ENCODE peak calls at places on chromosomes 6 and 20, in five cellular contexts. T is colonic mucosa; P is CD8-positive, alpha-beta T cell; A is hepatocyte; L is ovary. Z is an unnamed sample.

GRCh38 chr6:28587746-28588075 is 62.0 kb downstream of the GPX5 start:
- DNase-seq in L (no peak), P (no peak), T (no peak), A (peak; percentile 10), Z (no peak)

GRCh38 chr20:58233881-58234528 is 5.6 kb upstream of the ANKRD60 start:
- DNase-seq in L (peak; percentile 31), T (peak; percentile 55), P (no peak), A (no peak), Z (no peak)

GRCh38 chr6:157688960-157689599 is 134.0 kb upstream of the SNX9 start:
- DNase-seq in T (peak; percentile 62), P (no peak), L (no peak), A (peak; percentile 29), Z (no peak)

GRCh38 chr6:115838763-115839401 is 221.8 kb downstream of the FRK start:
- DNase-seq in A (peak; percentile 45), T (peak; percentile 18), L (no peak), P (no peak), Z (no peak)

GRCh38 chr6:157273756-157274088 is 49.6 kb downstream of the TMEM242 start:
- DNase-seq in T (peak; percentile 66), P (peak; percentile 41), A (peak; percentile 72), L (peak; percentile 43), Z (no peak)

GRCh38 chr6:166007349-166008263 is 160.0 kb downstream of the TBXT start:
- DNase-seq in P (no peak), A (peak; percentile 42), T (no peak), L (peak; percentile 88), Z (no peak)

GRCh38 chr6:4543596-4543995 is 232.6 kb upstream of the CDYL start:
- DNase-seq in A (no peak), T (no peak), L (no peak), P (no peak), Z (no peak)

GRCh38 chr20:19615629-19616028 is 142.4 kb upstream of the RIN2 start:
- DNase-seq in T (no peak), L (no peak), P (no peak), A (no peak), Z (no peak)

GRCh38 chr20:38208088-38208487 is 43.0 kb upstream of the TGM2 start:
- DNase-seq in P (no peak), L (no peak), T (no peak), A (no peak), Z (no peak)

GRCh38 chr6:132792510-132792909 is 5.9 kb downstream of the SLC18B1 start:
- DNase-seq in A (no peak), P (no peak), T (no peak), L (no peak), Z (no peak)

GRCh38 chr20:48019496-48019895 is 234.2 kb upstream of the SULF2 start:
- DNase-seq in A (no peak), P (no peak), L (no peak), T (no peak), Z (no peak)

GRCh38 chr6:157792671-157793070 is 30.4 kb upstream of the SNX9 start:
- DNase-seq in P (no peak), A (no peak), T (no peak), L (no peak), Z (no peak)

GRCh38 chr6:107957165-107957908 is 671 bp downstream of the SEC63 start:
- DNase-seq in T (peak; percentile 66), A (peak; percentile 68), L (peak; percentile 47), P (peak; percentile 22), Z (no peak)

GRCh38 chr6:67916389-67916788 is 718.7 kb upstream of the ADGRB3 start:
- DNase-seq in P (no peak), A (no peak), L (no peak), T (no peak), Z (no peak)

GRCh38 chr6:133108377-133108776 is 132.8 kb upstream of the EYA4 start:
- DNase-seq in P (no peak), T (no peak), A (no peak), L (no peak), Z (no peak)

GRCh38 chr20:50360921-50361320 is 149.3 kb upstream of the PTPN1 start:
- DNase-seq in L (no peak), P (no peak), A (no peak), T (no peak), Z (no peak)

GRCh38 chr20:6164421-6165341 is 41.9 kb upstream of the FERMT1 start:
- DNase-seq in P (no peak), L (no peak), T (no peak), A (no peak), Z (no peak)

GRCh38 chr6:5112065-5112799 is 27.1 kb downstream of the PPP1R3G start:
- DNase-seq in T (no peak), L (no peak), P (no peak), A (no peak), Z (no peak)

GRCh38 chr6:166025149-166025898 is 142.3 kb downstream of the TBXT start:
- DNase-seq in L (no peak), P (no peak), A (no peak), T (no peak), Z (peak; percentile 64)

GRCh38 chr6:132464538-132465256 is 48.2 kb downstream of the STX7 start:
- DNase-seq in L (no peak), A (peak; percentile 12), T (no peak), P (no peak), Z (no peak)

GRCh38 chr6:27280064-27280539 is 32.0 kb downstream of the POM121L2 start:
- DNase-seq in A (peak; percentile 73), P (no peak), T (peak; percentile 43), L (no peak), Z (no peak)

GRCh38 chr20:34084227-34084923 is 27.7 kb downstream of the EIF2S2 start:
- DNase-seq in A (no peak), L (no peak), P (no peak), T (no peak), Z (no peak)
- H3K36me3 ChIP-seq in A (no peaks in the 10 kb centered on the region), L (no peaks in the 10 kb centered on the region), P (peaks cover 50% of the 10 kb centered on the region), T (peaks cover 6% of the 10 kb centered on the region), Z (peaks cover 19% of the 10 kb centered on the region)

GRCh38 chr6:24910331-24910849 is 25.4 kb downstream of the RIPOR2 start:
- DNase-seq in T (no peak), A (no peak), L (peak; percentile 21), P (no peak), Z (no peak)
- TF ChIP-seq CTCF in T (no peak), A (no peak), L (no peak), P (no peak), Z (peak; percentile 53)

GRCh38 chr6:138571585-138572199 is 72.4 kb upstream of the NHSL1 start:
- DNase-seq in L (no peak), P (no peak), T (no peak), A (no peak), Z (no peak)

GRCh38 chr6:138570716-138571020 is 71.4 kb upstream of the NHSL1 start:
- DNase-seq in P (no peak), L (no peak), T (no peak), A (no peak), Z (no peak)

GRCh38 chr6:138572200-138572875 is 73.0 kb upstream of the NHSL1 start:
- DNase-seq in T (peak; percentile 81), A (peak; percentile 90), L (peak; percentile 69), P (no peak), Z (peak; percentile 31)

GRCh38 chr6:138569970-138570715 is 70.8 kb upstream of the NHSL1 start:
- DNase-seq in T (no peak), P (no peak), A (no peak), L (no peak), Z (no peak)

GRCh38 chr6:138571174-138571573 is 71.9 kb upstream of the NHSL1 start:
- DNase-seq in T (no peak), A (peak; percentile 33), P (no peak), L (no peak), Z (no peak)
- H3K4me3 ChIP-seq in T (no peak overlapping the region), A (peak overlapping the region; percentile 39), P (no peak overlapping the region), L (no peak overlapping the region), Z (no peak overlapping the region)

GRCh38 chr6:170360476-170360875 is 53.9 kb downstream of the FAM120B start:
- DNase-seq in T (no peak), A (no peak), L (no peak), P (no peak), Z (no peak)
- H3K36me3 ChIP-seq in T (peaks cover 3% of the 10 kb centered on the region), A (no peaks in the 10 kb centered on the region), L (no peaks in the 10 kb centered on the region), P (peaks cover 22% of the 10 kb centered on the region), Z (peaks cover 3% of the 10 kb centered on the region)

DNA sequence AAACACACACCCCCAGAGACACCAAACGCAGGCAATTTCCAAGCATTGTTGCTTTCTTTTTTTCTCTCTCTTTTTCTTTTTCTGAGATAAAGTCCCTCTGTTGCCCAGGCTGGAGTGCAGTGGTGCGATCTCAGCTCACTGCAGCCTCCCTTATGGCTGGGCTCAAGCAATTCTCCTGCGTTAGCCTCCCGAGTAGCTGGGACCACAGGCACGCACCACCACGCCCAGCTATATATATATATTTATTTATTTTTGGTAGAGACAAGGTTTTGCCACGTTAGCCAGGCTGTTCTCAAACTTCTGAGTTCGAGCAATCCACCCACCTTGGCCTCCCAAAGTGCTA is 14.0 kb upstream of the SRSF3 start:
- DNase-seq in P (no peak), T (no peak), L (no peak), A (no peak), Z (no peak)
- TF ChIP-seq CTCF in P (no peak), T (no peak), L (no peak), A (no peak), Z (no peak)

DNA sequence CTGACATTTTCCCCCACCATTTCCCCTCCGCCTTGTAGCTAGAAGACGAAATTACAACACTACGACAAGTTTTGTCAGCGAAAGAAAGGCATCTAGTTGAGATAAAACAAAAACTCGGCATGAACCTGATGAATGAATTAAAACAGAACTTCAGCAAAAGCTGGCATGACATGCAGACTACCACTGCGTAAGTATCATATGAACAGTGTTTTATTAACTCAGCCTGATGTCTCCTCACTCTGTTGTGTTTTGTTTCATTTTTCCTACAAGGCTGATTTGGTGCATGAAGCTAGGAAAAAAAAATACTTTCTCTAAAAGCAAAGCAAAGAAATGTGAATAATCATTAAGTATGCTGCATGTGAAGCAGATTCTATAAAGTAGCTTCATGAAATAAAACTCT is 72.7 kb downstream of the HDDC2 start:
- DNase-seq in P (no peak), A (no peak), L (no peak), T (no peak), Z (no peak)
- H3K4me3 ChIP-seq in P (no peak overlapping the region), A (no peak overlapping the region), L (no peak overlapping the region), T (no peak overlapping the region), Z (no peak overlapping the region)

DNA sequence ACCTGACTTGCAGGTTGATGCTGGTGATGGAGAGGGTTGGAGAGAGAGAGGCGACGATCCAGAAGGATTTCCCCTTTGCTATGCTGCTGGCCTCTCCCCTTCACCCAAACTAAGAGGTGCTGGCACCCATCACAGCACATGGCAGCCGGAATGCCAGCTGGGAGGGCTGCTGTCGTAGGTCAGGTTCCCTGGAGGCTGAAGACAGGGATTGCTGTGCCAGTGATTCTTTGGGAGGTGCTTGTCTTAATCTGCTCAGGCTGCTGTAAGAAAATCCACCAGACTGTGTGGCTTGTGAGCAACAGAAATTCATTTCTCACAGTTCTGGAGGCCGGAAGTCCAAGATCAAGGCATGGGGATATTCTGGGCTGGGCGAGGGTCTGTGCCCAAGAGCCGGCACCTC is 4.4 kb upstream of the ARFGAP1 start:
- DNase-seq in T (no peak), A (no peak), L (no peak), P (no peak), Z (no peak)
- H3K36me3 ChIP-seq in T (no peaks in the 10 kb centered on the region), A (no peaks in the 10 kb centered on the region), L (no peaks in the 10 kb centered on the region), P (no peaks in the 10 kb centered on the region), Z (peaks cover 3% of the 10 kb centered on the region)

GRCh38 chr20:1196634-1197033 is 6.6 kb upstream of the C20orf202 start:
- DNase-seq in A (no peak), P (no peak), T (no peak), L (no peak), Z (no peak)
- TF ChIP-seq CTCF in A (no peak), P (no peak), T (no peak), L (no peak), Z (no peak)

Z was measured in BJ.